ENCODE peak calls at places on chromosome 18, in seven cellular contexts. C is GM23338, S is neural progenitor cell, J is GM23248, P is HepG2, Z is hepatocyte, H is mammary epithelial cell. N is an unnamed sample.

GRCh38 chr18:49814147-49814499 is 790 bp upstream of the ACAA2 start:
- DNase-seq in C (peak; percentile 71), S (peak; percentile 85), J (peak; percentile 85), P (peak; percentile 23), Z (peak; percentile 81), H (peak; percentile 58), N (no peak)

GRCh38 chr18:74282359-74283254 is 9.2 kb downstream of the CYB5A start:
- DNase-seq in C (peak; percentile 42), S (no peak), J (no peak), P (peak; percentile 44), Z (no peak), H (no peak), N (no peak)

GRCh38 chr18:22254088-22254487 is 84.7 kb downstream of the GATA6 start:
- DNase-seq in C (no peak), S (no peak), J (no peak), P (no peak), Z (no peak), H (no peak), N (no peak)

GRCh38 chr18:67104700-67105284 is 411.7 kb downstream of the DSEL start:
- DNase-seq in C (peak; percentile 88), S (peak; percentile 82), J (peak; percentile 84), P (peak; percentile 55), Z (peak; percentile 90), H (peak; percentile 58), N (peak; percentile 1)

GRCh38 chr18:23977709-23978483 is 36.7 kb upstream of the TTC39C start:
- DNase-seq in C (no peak), S (no peak), J (peak; percentile 36), P (no peak), Z (peak; percentile 5), H (no peak), N (no peak)

GRCh38 chr18:715626-716025 is 3.2 kb upstream of the ENOSF1 start:
- DNase-seq in C (no peak), S (no peak), J (peak; percentile 86), P (no peak), Z (no peak), H (peak; percentile 83), N (no peak)

GRCh38 chr18:58615150-58616132 is 13.4 kb downstream of the ALPK2 start:
- DNase-seq in C (no peak), S (no peak), J (peak; percentile 41), P (no peak), Z (no peak), H (peak; percentile 46), N (no peak)

GRCh38 chr18:22422909-22423548 is 5.3 kb upstream of the CTAGE1 start:
- DNase-seq in C (no peak), S (no peak), J (peak; percentile 73), P (no peak), Z (no peak), H (peak; percentile 20), N (no peak)

GRCh38 chr18:71743634-71744033 is 800.5 kb downstream of the CBLN2 start:
- DNase-seq in C (no peak), S (no peak), J (no peak), P (no peak), Z (no peak), H (no peak), N (no peak)

GRCh38 chr18:67496469-67496868 is 20.1 kb downstream of the DSEL start:
- DNase-seq in C (no peak), S (no peak), J (no peak), P (no peak), Z (no peak), H (no peak), N (no peak)

GRCh38 chr18:8895987-8896619 is 190.7 kb downstream of the MTCL1 start:
- DNase-seq in C (no peak), S (no peak), J (peak; percentile 88), P (no peak), Z (no peak), H (peak; percentile 74), N (no peak)

GRCh38 chr18:27763341-27763740 is 413.6 kb downstream of the CDH2 start:
- DNase-seq in C (no peak), S (no peak), J (no peak), P (no peak), Z (no peak), H (no peak), N (no peak)

GRCh38 chr18:27772081-27772480 is 404.8 kb downstream of the CDH2 start:
- DNase-seq in C (no peak), S (no peak), J (no peak), P (no peak), Z (no peak), H (no peak), N (no peak)

GRCh38 chr18:27763936-27764335 is 413.0 kb downstream of the CDH2 start:
- DNase-seq in C (no peak), S (no peak), J (peak; percentile 15), P (no peak), Z (no peak), H (no peak), N (no peak)

GRCh38 chr18:27771571-27771970 is 405.4 kb downstream of the CDH2 start:
- DNase-seq in C (no peak), S (no peak), J (no peak), P (no peak), Z (no peak), H (no peak), N (no peak)

DNA sequence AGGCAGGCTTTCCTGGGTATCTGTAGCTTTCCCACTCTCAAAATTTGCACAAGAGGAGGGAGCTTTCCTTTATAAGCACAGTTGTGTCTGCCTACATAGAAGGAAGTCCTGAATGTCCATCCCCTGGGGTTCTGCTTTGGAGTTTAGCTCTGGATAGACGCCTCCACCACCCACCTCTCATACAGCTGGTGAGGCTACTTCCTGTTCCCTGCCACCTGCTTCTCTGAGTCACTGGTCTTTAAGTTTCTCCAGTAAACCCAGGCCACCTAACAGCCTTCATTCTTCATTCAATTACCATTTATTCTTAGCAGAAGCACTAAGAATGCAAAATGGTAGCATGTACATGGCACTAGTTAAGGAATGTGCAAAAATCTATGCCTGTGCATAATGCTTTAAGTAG is 407.8 kb downstream of the CDH2 start:
- DNase-seq in C (no peak), S (no peak), J (no peak), P (no peak), Z (no peak), H (no peak), N (no peak)
- H3K4me2 ChIP-seq in C (no peak overlapping the region), S (no peak overlapping the region), J (no peak overlapping the region), P (no peak overlapping the region), Z (no peak overlapping the region), H (no peak overlapping the region), N (no peak overlapping the region)

DNA sequence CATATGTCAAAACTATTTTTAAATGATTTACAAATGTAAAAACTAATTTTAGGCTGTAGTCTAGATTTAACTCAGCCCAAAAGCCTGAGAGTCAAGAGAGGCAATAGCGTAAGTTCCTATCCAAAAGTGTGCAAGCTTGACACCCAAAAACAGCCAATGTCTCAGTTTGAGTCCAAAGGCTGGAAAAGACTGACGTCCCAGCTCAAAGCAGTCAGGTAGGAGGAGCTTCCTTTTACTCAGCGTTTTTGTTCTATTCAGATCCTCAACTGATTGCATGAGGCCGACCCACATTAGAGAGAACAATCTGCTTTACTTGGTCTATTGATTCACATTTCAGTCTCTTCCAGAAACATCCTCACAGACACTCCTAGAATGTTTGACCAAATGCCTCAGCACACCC is 51.8 kb downstream of the MYL12B start:
- DNase-seq in C (no peak), S (peak; percentile 41), J (no peak), P (peak; percentile 3), Z (no peak), H (no peak), N (no peak)
- H2AFZ ChIP-seq in C (peak overlapping the region; percentile 66), S (peak overlapping the region; percentile 58), J (no peak overlapping the region), P (no peak overlapping the region), Z (no peak overlapping the region), H (no peak overlapping the region), N (no peak overlapping the region)

GRCh38 chr18:10386049-10386448 is 68.4 kb upstream of the APCDD1 start:
- DNase-seq in C (no peak), S (no peak), J (no peak), P (no peak), Z (no peak), H (no peak), N (no peak)
- H3K4me2 ChIP-seq in C (no peak overlapping the region), S (peak overlapping the region; percentile 4), J (no peak overlapping the region), P (no peak overlapping the region), Z (no peak overlapping the region), H (no peak overlapping the region), N (no peak overlapping the region)

GRCh38 chr18:2602844-2603243 is 31.5 kb downstream of the NDC80 start:
- DNase-seq in C (no peak), S (no peak), J (no peak), P (no peak), Z (no peak), H (no peak), N (no peak)
- H2AFZ ChIP-seq in C (no peak overlapping the region), S (no peak overlapping the region), J (peak overlapping the region; percentile 50), P (no peak overlapping the region), Z (no peak overlapping the region), H (peak overlapping the region; percentile 12), N (no peak overlapping the region)

GRCh38 chr18:61972389-61973264 is 79.8 kb upstream of the RNF152 start:
- DNase-seq in C (no peak), S (peak; percentile 26), J (no peak), P (no peak), Z (no peak), H (no peak), N (peak; percentile 59)

GRCh38 chr18:61973273-61974115 is 80.7 kb upstream of the RNF152 start:
- DNase-seq in C (no peak), S (no peak), J (no peak), P (no peak), Z (no peak), H (no peak), N (no peak)

GRCh38 chr18:61980355-61980754 is 87.5 kb upstream of the RNF152 start:
- DNase-seq in C (no peak), S (no peak), J (no peak), P (no peak), Z (no peak), H (no peak), N (no peak)

DNA sequence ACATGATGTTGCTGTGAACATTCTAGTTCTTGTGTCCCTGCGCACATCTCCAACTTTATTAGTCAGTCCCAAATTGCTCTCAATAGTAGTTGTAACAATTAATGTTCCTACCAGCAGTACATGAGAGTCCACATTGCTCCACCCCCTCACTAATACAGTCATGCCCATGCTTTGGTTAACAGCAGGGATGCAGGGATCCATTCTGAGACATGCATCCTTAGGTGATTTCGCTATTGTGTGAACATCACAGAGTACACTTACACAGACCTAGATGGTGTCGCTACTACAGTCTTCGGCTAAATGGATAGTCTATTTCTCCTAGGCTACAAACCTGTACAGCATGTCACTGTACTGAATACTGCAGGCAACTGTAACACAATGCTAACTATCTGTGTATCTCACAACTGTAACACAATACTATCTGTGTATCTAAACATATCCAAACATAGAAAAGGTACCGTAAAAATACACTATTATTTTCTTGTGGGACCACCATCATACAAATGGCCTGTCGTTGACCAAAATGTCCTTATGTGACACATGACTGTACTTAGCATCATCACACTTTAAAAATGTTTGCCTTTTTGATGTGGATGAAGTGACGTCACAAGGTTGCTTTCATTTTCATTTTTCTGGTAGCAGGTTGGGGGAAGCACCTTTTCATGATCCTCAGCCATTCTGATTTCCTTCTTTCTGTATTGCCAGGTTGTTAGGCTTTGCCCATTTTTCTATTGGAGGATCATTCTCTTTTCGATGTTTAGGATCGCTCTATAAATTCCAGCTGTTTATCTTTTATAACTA is 82.9 kb upstream of the RNF152 start:
- DNase-seq in C (no peak), S (no peak), J (no peak), P (no peak), Z (no peak), H (no peak), N (no peak)
- H3K4me2 ChIP-seq in C (no peak overlapping the region), S (no peak overlapping the region), J (no peak overlapping the region), P (no peak overlapping the region), Z (no peak overlapping the region), H (no peak overlapping the region), N (peak overlapping the region; percentile 12)